ENCODE peak calls at places on chromosomes 3 and 15, in nine cellular contexts. H, T, K, M, Q, V, Z, E and Y are unnamed samples.

GRCh38 chr3:159928692-159929091 is 59.9 kb upstream of the IL12A start:
- DNase-seq in H (peak; percentile 19), T (peak; percentile 99), K (no peak), M (no peak), Q (no peak), V (no peak), Z (no peak), E (no peak), Y (no peak)

GRCh38 chr3:15284121-15284889 is 48.1 kb downstream of the SH3BP5 start:
- DNase-seq in H (peak; percentile 22), T (no peak), K (no peak), M (peak; percentile 87), Q (no peak), V (no peak), Z (no peak), E (no peak), Y (peak; percentile 58)

GRCh38 chr3:26193558-26193957 is 403.7 kb downstream of the OXSM start:
- DNase-seq in H (no peak), T (no peak), K (no peak), M (no peak), Q (no peak), V (no peak), Z (no peak), E (no peak), Y (no peak)

GRCh38 chr15:88697276-88697675 is 58.5 kb downstream of the ISG20 start:
- DNase-seq in H (no peak), T (no peak), K (no peak), M (no peak), Q (no peak), V (peak; percentile 10), Z (no peak), E (no peak), Y (no peak)

GRCh38 chr3:55562672-55563071 is 75.6 kb upstream of the WNT5A start:
- DNase-seq in H (no peak), T (no peak), K (no peak), M (no peak), Q (no peak), V (no peak), Z (no peak), E (no peak), Y (no peak)

GRCh38 chr3:65641041-65641440 is 397.7 kb downstream of the MAGI1 start:
- DNase-seq in H (no peak), T (no peak), K (no peak), M (no peak), Q (no peak), V (no peak), Z (no peak), E (no peak), Y (no peak)

GRCh38 chr3:39541917-39542329 is 74.4 kb downstream of the MOBP start:
- DNase-seq in H (peak; percentile 56), T (peak; percentile 15), K (no peak), M (no peak), Q (no peak), V (no peak), Z (no peak), E (no peak), Y (peak; percentile 76)

GRCh38 chr3:71127463-71128243 is 455.9 kb downstream of the FOXP1 start:
- DNase-seq in H (no peak), T (peak; percentile 84), K (peak; percentile 66), M (no peak), Q (no peak), V (no peak), Z (no peak), E (peak; percentile 5), Y (no peak)

GRCh38 chr15:70669006-70669602 is 94.3 kb downstream of the UACA start:
- DNase-seq in H (no peak), T (no peak), K (no peak), M (no peak), Q (peak; percentile 8), V (no peak), Z (no peak), E (no peak), Y (no peak)

GRCh38 chr3:88219138-88219792 is 69.5 kb downstream of the C3orf38 start:
- DNase-seq in H (peak; percentile 80), T (peak; percentile 61), K (peak; percentile 56), M (peak; percentile 41), Q (peak; percentile 22), V (peak; percentile 48), Z (no peak), E (no peak), Y (peak; percentile 80)

GRCh38 chr3:8981296-8981695 is 18.0 kb upstream of the RAD18 start:
- DNase-seq in H (no peak), T (no peak), K (no peak), M (no peak), Q (no peak), V (no peak), Z (no peak), E (no peak), Y (no peak)

GRCh38 chr15:101050647-101051290 is 131.6 kb downstream of the LRRK1 start:
- DNase-seq in H (no peak), T (no peak), K (no peak), M (no peak), Q (no peak), V (no peak), Z (no peak), E (no peak), Y (no peak)

GRCh38 chr15:42576040-42576594 is 711 bp downstream of the STARD9 start:
- DNase-seq in H (no peak), T (no peak), K (no peak), M (no peak), Q (no peak), V (no peak), Z (no peak), E (no peak), Y (peak; percentile 51)

GRCh38 chr3:111688190-111688800 is 93.1 kb upstream of the ZBED2 start:
- DNase-seq in H (no peak), T (no peak), K (no peak), M (no peak), Q (no peak), V (no peak), Z (no peak), E (no peak), Y (no peak)

GRCh38 chr3:50242371-50242770 is 6.4 kb downstream of the GNAI2 start:
- DNase-seq in H (no peak), T (no peak), K (peak; percentile 64), M (no peak), Q (no peak), V (no peak), Z (no peak), E (no peak), Y (no peak)

GRCh38 chr15:40249477-40250303 is 10.8 kb downstream of the PAK6 start:
- DNase-seq in H (peak; percentile 87), T (peak; percentile 63), K (no peak), M (no peak), Q (no peak), V (no peak), Z (no peak), E (no peak), Y (no peak)

GRCh38 chr15:25239471-25240345 is 199.1 kb downstream of the UBE3A start:
- DNase-seq in H (no peak), T (no peak), K (no peak), M (no peak), Q (no peak), V (peak; percentile 20), Z (no peak), E (no peak), Y (no peak)

GRCh38 chr3:102979682-102980378 is 545.0 kb downstream of the ZPLD1 start:
- DNase-seq in H (no peak), T (peak; percentile 99), K (no peak), M (no peak), Q (no peak), V (no peak), Z (no peak), E (no peak), Y (peak; percentile 19)

GRCh38 chr3:160686955-160687535 is 10.1 kb downstream of the ARL14 start:
- DNase-seq in H (peak; percentile 58), T (peak; percentile 18), K (no peak), M (peak; percentile 36), Q (no peak), V (no peak), Z (no peak), E (no peak), Y (peak; percentile 13)

GRCh38 chr3:5226783-5227182 is 39.3 kb downstream of the EDEM1 start:
- DNase-seq in H (peak; percentile 62), T (peak; percentile 27), K (no peak), M (no peak), Q (no peak), V (no peak), Z (no peak), E (no peak), Y (peak; percentile 30)

GRCh38 chr15:83565553-83566159 is 88.3 kb upstream of the ADAMTSL3 start:
- DNase-seq in H (peak; percentile 64), T (peak; percentile 16), K (no peak), M (no peak), Q (peak; percentile 7), V (no peak), Z (no peak), E (no peak), Y (peak; percentile 71)

GRCh38 chr3:48595526-48596121 is 495 bp upstream of the COL7A1 start:
- DNase-seq in H (peak; percentile 9), T (peak; percentile 89), K (no peak), M (no peak), Q (no peak), V (no peak), Z (no peak), E (no peak), Y (no peak)

GRCh38 chr15:77305953-77306352 is 114.0 kb downstream of the PEAK1 start:
- DNase-seq in H (no peak), T (no peak), K (no peak), M (no peak), Q (no peak), V (no peak), Z (no peak), E (no peak), Y (no peak)

GRCh38 chr3:197083486-197083885 is 53.9 kb upstream of the MELTF start:
- DNase-seq in H (no peak), T (peak; percentile 90), K (peak; percentile 68), M (no peak), Q (no peak), V (peak; percentile 36), Z (no peak), E (no peak), Y (no peak)

GRCh38 chr15:65275728-65276126 is 11.0 kb downstream of the PARP16 start:
- DNase-seq in H (no peak), T (peak; percentile 59), K (no peak), M (no peak), Q (no peak), V (no peak), Z (no peak), E (no peak), Y (no peak)

GRCh38 chr3:13197795-13198194 is 124.6 kb upstream of the IQSEC1 start:
- DNase-seq in H (no peak), T (no peak), K (no peak), M (no peak), Q (no peak), V (no peak), Z (no peak), E (no peak), Y (no peak)

GRCh38 chr3:14209596-14210280 is 31.1 kb downstream of the LSM3 start:
- DNase-seq in H (no peak), T (no peak), K (no peak), M (no peak), Q (no peak), V (no peak), Z (no peak), E (no peak), Y (no peak)

GRCh38 chr3:15634671-15635661 is 33.4 kb downstream of the BTD start:
- DNase-seq in H (no peak), T (peak; percentile 97), K (no peak), M (no peak), Q (no peak), V (no peak), Z (no peak), E (no peak), Y (peak; percentile 79)